ENCODE peak calls at places on chromosome 16, in four cellular contexts. One of them, this sample, is unnamed.

GRCh38 chr16:70254965-70255286 is 3.2 kb upstream of the EXOSC6 start:
- DNase-seq in GM12878: no peak
- DNase-seq in HL-60: no peak
- DNase-seq in K562: no peak
- DNase-seq in this sample: no peak

GRCh38 chr16:48373258-48374050 is 11.8 kb downstream of the SIAH1 start:
- DNase-seq in K562: no peak
- DNase-seq in HL-60: peak
- DNase-seq in GM12878: no peak
- DNase-seq in this sample: no peak

GRCh38 chr16:15990902-15991301 is 41.5 kb downstream of the ABCC1 start:
- DNase-seq in GM12878: no peak
- DNase-seq in HL-60: no peak
- DNase-seq in K562: peak
- DNase-seq in this sample: peak

GRCh38 chr16:47777191-47777590 is 316.1 kb downstream of the PHKB start:
- DNase-seq in GM12878: no peak
- DNase-seq in K562: no peak
- DNase-seq in HL-60: no peak
- DNase-seq in this sample: no peak

GRCh38 chr16:84040823-84041391 is 1.7 kb downstream of the SLC38A8 start:
- DNase-seq in K562: no peak
- DNase-seq in GM12878: no peak
- DNase-seq in HL-60: no peak
- DNase-seq in this sample: no peak

GRCh38 chr16:85891033-85891775 is 7.8 kb upstream of the IRF8 start:
- DNase-seq in HL-60: no peak
- DNase-seq in K562: no peak
- DNase-seq in GM12878: no peak
- DNase-seq in this sample: no peak

GRCh38 chr16:14456793-14457481 is 173.1 kb downstream of the PARN start:
- DNase-seq in HL-60: no peak
- DNase-seq in K562: no peak
- DNase-seq in GM12878: no peak
- DNase-seq in this sample: no peak

GRCh38 chr16:3523281-3523680 is 22.5 kb downstream of the CLUAP1 start:
- DNase-seq in K562: no peak
- DNase-seq in HL-60: no peak
- DNase-seq in GM12878: no peak
- DNase-seq in this sample: no peak

GRCh38 chr16:24838554-24839266 is 7.1 kb upstream of the SLC5A11 start:
- DNase-seq in HL-60: peak
- DNase-seq in GM12878: no peak
- DNase-seq in K562: peak
- DNase-seq in this sample: no peak

GRCh38 chr16:87324411-87325275 is 7.5 kb upstream of the C16orf95 start:
- DNase-seq in HL-60: peak
- DNase-seq in K562: peak
- DNase-seq in GM12878: no peak
- DNase-seq in this sample: peak

GRCh38 chr16:9797306-9797705 is 384.9 kb downstream of the GRIN2A start:
- DNase-seq in HL-60: no peak
- DNase-seq in GM12878: no peak
- DNase-seq in K562: no peak
- DNase-seq in this sample: no peak

GRCh38 chr16:16857603-16858283 is 478.8 kb downstream of the NPIPA7 start:
- DNase-seq in K562: no peak
- DNase-seq in HL-60: no peak
- DNase-seq in GM12878: no peak
- DNase-seq in this sample: no peak

GRCh38 chr16:87350681-87351319 is 32.8 kb downstream of the FBXO31 start:
- DNase-seq in GM12878: no peak
- DNase-seq in K562: no peak
- DNase-seq in HL-60: no peak
- DNase-seq in this sample: no peak

GRCh38 chr16:65975049-65975708 is 391.3 kb upstream of the CDH5 start:
- DNase-seq in HL-60: no peak
- DNase-seq in K562: peak
- DNase-seq in GM12878: no peak
- DNase-seq in this sample: no peak

GRCh38 chr16:22320572-22321339 is 23.5 kb downstream of the POLR3E start:
- DNase-seq in GM12878: no peak
- DNase-seq in K562: no peak
- DNase-seq in HL-60: no peak
- DNase-seq in this sample: no peak

GRCh38 chr16:69166221-69166833 is 20.6 kb upstream of the SNTB2 start:
- DNase-seq in GM12878: no peak
- DNase-seq in HL-60: no peak
- DNase-seq in K562: no peak
- DNase-seq in this sample: no peak

GRCh38 chr16:69412287-69412686 is 12.1 kb upstream of the CYB5B start:
- DNase-seq in K562: no peak
- DNase-seq in HL-60: no peak
- DNase-seq in GM12878: no peak
- DNase-seq in this sample: no peak

GRCh38 chr16:660459-661183 is 7.3 kb upstream of the RHOT2 start:
- DNase-seq in K562: peak
- DNase-seq in HL-60: peak
- DNase-seq in GM12878: peak
- DNase-seq in this sample: peak

GRCh38 chr16:77223184-77223583 is 24.0 kb downstream of the SYCE1L start:
- DNase-seq in GM12878: no peak
- DNase-seq in K562: peak
- DNase-seq in HL-60: no peak
- DNase-seq in this sample: no peak

GRCh38 chr16:3035972-3036725 is 595 bp downstream of the BICDL2 start:
- DNase-seq in K562: no peak
- DNase-seq in HL-60: no peak
- DNase-seq in GM12878: no peak
- DNase-seq in this sample: no peak

GRCh38 chr16:591892-592517 is 2.1 kb downstream of the RAB40C start:
- DNase-seq in GM12878: no peak
- DNase-seq in K562: no peak
- DNase-seq in HL-60: no peak
- DNase-seq in this sample: no peak

GRCh38 chr16:86949116-86949515 is 368.1 kb downstream of the C16orf95 start:
- DNase-seq in K562: no peak
- DNase-seq in GM12878: no peak
- DNase-seq in HL-60: no peak
- DNase-seq in this sample: no peak

GRCh38 chr16:35391328-35391727 is 1931.9 kb downstream of the TP53TG3F start:
- DNase-seq in GM12878: no peak
- DNase-seq in K562: peak
- DNase-seq in HL-60: peak
- DNase-seq in this sample: no peak

GRCh38 chr16:143456-143855 is 5.0 kb upstream of the NPRL3 start:
- DNase-seq in GM12878: no peak
- DNase-seq in K562: no peak
- DNase-seq in HL-60: no peak
- DNase-seq in this sample: no peak

GRCh38 chr16:88061346-88062110 is 110.3 kb downstream of the BANP start:
- DNase-seq in K562: no peak
- DNase-seq in GM12878: no peak
- DNase-seq in HL-60: no peak
- DNase-seq in this sample: no peak

GRCh38 chr16:68529931-68530667 is 9.0 kb upstream of the ZFP90 start:
- DNase-seq in GM12878: peak
- DNase-seq in HL-60: peak
- DNase-seq in K562: peak
- DNase-seq in this sample: peak

GRCh38 chr16:49048557-49048956 is 233.1 kb downstream of the CBLN1 start:
- DNase-seq in GM12878: no peak
- DNase-seq in K562: no peak
- DNase-seq in HL-60: no peak
- DNase-seq in this sample: no peak

GRCh38 chr16:28011223-28011622 is 52.3 kb downstream of the GSG1L start:
- DNase-seq in HL-60: no peak
- DNase-seq in GM12878: no peak
- DNase-seq in K562: no peak
- DNase-seq in this sample: no peak

GRCh38 chr16:28013878-28014277 is 49.6 kb downstream of the GSG1L start:
- DNase-seq in HL-60: no peak
- DNase-seq in GM12878: no peak
- DNase-seq in K562: no peak
- DNase-seq in this sample: no peak

GRCh38 chr16:28010671-28011070 is 52.8 kb downstream of the GSG1L start:
- DNase-seq in GM12878: no peak
- DNase-seq in K562: no peak
- DNase-seq in HL-60: no peak
- DNase-seq in this sample: no peak

GRCh38 chr16:28013392-28013791 is 50.1 kb downstream of the GSG1L start:
- DNase-seq in HL-60: no peak
- DNase-seq in GM12878: no peak
- DNase-seq in K562: no peak
- DNase-seq in this sample: no peak

GRCh38 chr16:28012031-28012445 is 51.5 kb downstream of the GSG1L start:
- DNase-seq in GM12878: no peak
- DNase-seq in K562: peak
- DNase-seq in HL-60: no peak
- DNase-seq in this sample: no peak
- TF ChIP-seq SPI1 in GM12878: no peak
- TF ChIP-seq SPI1 in K562: no peak
- TF ChIP-seq SPI1 in HL-60: no peak
- TF ChIP-seq SPI1 in this sample: no peak

DNA sequence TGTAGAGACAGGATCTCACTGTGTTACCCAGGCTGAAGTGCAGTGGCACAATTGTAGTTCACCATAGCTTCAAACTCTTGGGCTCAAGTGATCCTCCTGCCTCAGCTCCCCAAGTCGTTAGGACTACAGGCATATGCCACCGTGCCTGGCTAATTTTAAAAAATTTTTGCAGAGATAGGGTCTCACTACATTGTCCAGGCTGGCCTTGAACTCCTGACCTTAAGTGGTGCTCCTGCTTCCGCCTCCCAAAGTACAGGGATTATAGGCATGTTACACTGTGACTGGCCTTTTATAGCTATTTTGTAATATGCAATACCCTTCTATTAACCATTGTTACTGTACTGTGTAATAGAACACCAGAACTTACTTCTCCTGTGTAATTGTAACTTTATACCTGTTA is 139.3 kb upstream of the ZNF267 start:
- DNase-seq in GM12878: no peak
- DNase-seq in HL-60: no peak
- DNase-seq in K562: no peak
- DNase-seq in this sample: no peak
- TF ChIP-seq SPI1 in GM12878: no peak
- TF ChIP-seq SPI1 in HL-60: no peak
- TF ChIP-seq SPI1 in K562: no peak
- TF ChIP-seq SPI1 in this sample: no peak

DNA sequence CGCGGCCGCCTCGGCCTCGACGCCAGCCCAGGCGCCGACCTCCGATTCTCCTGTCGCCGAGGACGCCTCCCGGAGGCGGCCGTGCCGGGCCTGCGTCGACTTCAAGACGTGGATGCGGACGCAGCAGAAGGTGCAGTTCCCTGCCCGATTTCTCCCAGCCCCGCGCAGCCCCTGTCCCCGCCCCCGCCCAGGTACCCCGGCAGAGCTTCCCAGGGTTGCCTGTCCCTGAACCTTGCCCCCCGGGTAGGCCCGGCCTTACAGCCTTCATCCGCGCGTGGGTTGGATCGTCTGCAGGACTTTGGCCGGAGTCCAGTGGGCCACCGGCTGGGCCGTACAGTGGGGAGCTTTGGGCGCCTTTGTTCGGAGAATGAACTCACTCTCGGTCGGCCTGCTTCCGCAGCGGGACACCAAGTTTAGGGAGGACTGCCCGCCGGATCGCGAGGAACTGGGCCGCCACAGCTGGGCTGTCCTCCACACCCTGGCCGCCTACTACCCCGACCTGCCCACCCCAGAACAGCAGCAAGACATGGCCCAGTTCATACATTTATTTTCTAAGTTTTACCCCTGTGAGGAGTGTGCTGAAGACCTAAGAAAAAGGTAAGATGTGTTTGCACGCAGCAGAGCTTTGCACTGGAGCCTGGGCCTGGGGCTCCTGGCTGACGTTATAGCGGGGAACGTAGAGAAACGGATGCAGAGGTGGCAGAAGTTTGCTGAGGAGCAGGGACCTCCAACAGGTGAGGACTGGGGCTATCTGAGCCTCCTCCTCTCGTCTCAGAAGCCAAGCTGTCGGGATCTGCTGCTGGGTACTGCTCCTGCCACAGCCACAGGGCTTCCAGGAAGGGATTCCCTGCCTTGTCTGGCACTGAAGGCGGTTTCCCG is 593 bp downstream of the GFER start:
- DNase-seq in HL-60: no peak
- DNase-seq in GM12878: no peak
- DNase-seq in K562: peak
- DNase-seq in this sample: no peak
- TF ChIP-seq SPI1 in HL-60: no peak
- TF ChIP-seq SPI1 in GM12878: no peak
- TF ChIP-seq SPI1 in K562: no peak
- TF ChIP-seq SPI1 in this sample: no peak

DNA sequence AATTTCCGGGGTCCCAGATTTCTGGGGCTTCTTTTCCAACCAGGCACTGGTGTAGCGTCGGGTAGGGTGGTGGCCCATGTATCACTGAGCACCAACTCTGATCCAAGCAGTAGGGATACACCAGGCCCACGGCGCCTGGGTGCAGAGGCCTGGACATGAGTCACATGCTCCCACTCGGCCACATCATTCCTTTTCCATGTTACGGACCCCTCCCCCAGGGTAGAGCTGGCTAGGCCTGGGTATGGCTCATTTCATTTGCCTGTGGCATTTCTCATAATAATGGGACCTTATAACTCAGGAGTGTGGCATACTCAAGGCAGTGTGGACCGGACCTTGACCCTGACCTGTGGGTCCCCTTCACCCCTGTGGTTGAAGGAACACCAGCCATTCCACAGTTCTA is 18.0 kb upstream of the NDRG4 start:
- DNase-seq in GM12878: no peak
- DNase-seq in K562: no peak
- DNase-seq in HL-60: no peak
- DNase-seq in this sample: no peak
- TF ChIP-seq SPI1 in GM12878: no peak
- TF ChIP-seq SPI1 in K562: no peak
- TF ChIP-seq SPI1 in HL-60: no peak
- TF ChIP-seq SPI1 in this sample: no peak

GRCh38 chr16:30966033-30966619 is 8.6 kb downstream of the SETD1A start:
- DNase-seq in K562: no peak
- DNase-seq in GM12878: no peak
- DNase-seq in HL-60: no peak
- DNase-seq in this sample: no peak
- TF ChIP-seq SPI1 in K562: no peak
- TF ChIP-seq SPI1 in GM12878: no peak
- TF ChIP-seq SPI1 in HL-60: no peak
- TF ChIP-seq SPI1 in this sample: no peak

GRCh38 chr16:54318941-54319340 is 32.4 kb upstream of the IRX3 start:
- DNase-seq in GM12878: no peak
- DNase-seq in HL-60: no peak
- DNase-seq in K562: no peak
- DNase-seq in this sample: no peak
- TF ChIP-seq SPI1 in GM12878: no peak
- TF ChIP-seq SPI1 in HL-60: no peak
- TF ChIP-seq SPI1 in K562: no peak
- TF ChIP-seq SPI1 in this sample: no peak